ENCODE peak calls at places on chromosome 12, in six cellular contexts. A is kidney epithelial cell, K is fibroblast of the aortic adventitia, H is cardiac fibroblast, F is choroid plexus epithelial cell, C is cardiac muscle cell. D is an unnamed sample.

GRCh38 chr12:52003016-52003550 is 3.7 kb upstream of the TAMALIN start:
- DNase-seq in A (no peak), K (no peak), H (no peak), F (no peak), C (no peak), D (no peak)

GRCh38 chr12:6551496-6552139 is 4.2 kb downstream of the IFFO1 start:
- DNase-seq in A (no peak), K (peak), H (peak), F (peak), C (no peak), D (peak)

GRCh38 chr12:102876883-102877282 is 40.2 kb downstream of the PAH start:
- DNase-seq in A (no peak), K (no peak), H (no peak), F (no peak), C (no peak), D (no peak)

GRCh38 chr12:23753627-23754358 is 195.7 kb downstream of the SOX5 start:
- DNase-seq in A (no peak), K (no peak), H (no peak), F (no peak), C (no peak), D (no peak)

GRCh38 chr12:124442772-124443445 is 124.5 kb downstream of the NCOR2 start:
- DNase-seq in A (no peak), K (peak), H (peak), F (no peak), C (no peak), D (peak)

GRCh38 chr12:130799051-130799450 is 40.0 kb downstream of the STX2 start:
- DNase-seq in A (no peak), K (no peak), H (peak), F (no peak), C (no peak), D (no peak)

GRCh38 chr12:16285586-16285985 is 8.1 kb upstream of the SLC15A5 start:
- DNase-seq in A (no peak), K (peak), H (peak), F (no peak), C (no peak), D (no peak)

GRCh38 chr12:82671673-82672195 is 15.0 kb upstream of the TMTC2 start:
- DNase-seq in A (no peak), K (no peak), H (no peak), F (no peak), C (no peak), D (no peak)

GRCh38 chr12:550473-551260 is 90.9 kb downstream of the B4GALNT3 start:
- DNase-seq in A (no peak), K (no peak), H (no peak), F (no peak), C (no peak), D (no peak)

GRCh38 chr12:91506461-91506860 is 323.8 kb upstream of the DCN start:
- DNase-seq in A (no peak), K (peak), H (no peak), F (no peak), C (no peak), D (no peak)

GRCh38 chr12:123983822-123984485 is 10.9 kb downstream of the ZNF664 start:
- DNase-seq in A (no peak), K (peak), H (peak), F (peak), C (peak), D (peak)

GRCh38 chr12:59459966-59460365 is 135.9 kb upstream of the SLC16A7 start:
- DNase-seq in A (no peak), K (peak), H (peak), F (peak), C (no peak), D (peak)

GRCh38 chr12:98213556-98213955 is 301.8 kb upstream of the TMPO start:
- DNase-seq in A (no peak), K (no peak), H (no peak), F (no peak), C (no peak), D (no peak)

GRCh38 chr12:94749890-94750289 is 99.5 kb upstream of the TMCC3 start:
- DNase-seq in A (no peak), K (no peak), H (no peak), F (no peak), C (no peak), D (no peak)

GRCh38 chr12:56581418-56582145 is 48.5 kb downstream of the BAZ2A start:
- DNase-seq in A (no peak), K (no peak), H (peak), F (peak), C (no peak), D (no peak)

GRCh38 chr12:90250766-90251165 is 542.1 kb upstream of the ATP2B1 start:
- DNase-seq in A (no peak), K (peak), H (peak), F (peak), C (no peak), D (peak)

GRCh38 chr12:51900323-51900889 is 6.9 kb upstream of the ACVRL1 start:
- DNase-seq in A (no peak), K (no peak), H (no peak), F (no peak), C (no peak), D (no peak)

GRCh38 chr12:12010277-12011031 is 60.3 kb upstream of the BCL2L14 start:
- DNase-seq in A (peak), K (peak), H (peak), F (peak), C (no peak), D (peak)

GRCh38 chr12:1933342-1933992 is 15.0 kb upstream of the CACNA2D4 start:
- DNase-seq in A (no peak), K (peak), H (no peak), F (peak), C (no peak), D (no peak)
- TF ChIP-seq CTCF in A (no peak), K (no peak), H (no peak), F (no peak), C (no peak), D (no peak)

DNA sequence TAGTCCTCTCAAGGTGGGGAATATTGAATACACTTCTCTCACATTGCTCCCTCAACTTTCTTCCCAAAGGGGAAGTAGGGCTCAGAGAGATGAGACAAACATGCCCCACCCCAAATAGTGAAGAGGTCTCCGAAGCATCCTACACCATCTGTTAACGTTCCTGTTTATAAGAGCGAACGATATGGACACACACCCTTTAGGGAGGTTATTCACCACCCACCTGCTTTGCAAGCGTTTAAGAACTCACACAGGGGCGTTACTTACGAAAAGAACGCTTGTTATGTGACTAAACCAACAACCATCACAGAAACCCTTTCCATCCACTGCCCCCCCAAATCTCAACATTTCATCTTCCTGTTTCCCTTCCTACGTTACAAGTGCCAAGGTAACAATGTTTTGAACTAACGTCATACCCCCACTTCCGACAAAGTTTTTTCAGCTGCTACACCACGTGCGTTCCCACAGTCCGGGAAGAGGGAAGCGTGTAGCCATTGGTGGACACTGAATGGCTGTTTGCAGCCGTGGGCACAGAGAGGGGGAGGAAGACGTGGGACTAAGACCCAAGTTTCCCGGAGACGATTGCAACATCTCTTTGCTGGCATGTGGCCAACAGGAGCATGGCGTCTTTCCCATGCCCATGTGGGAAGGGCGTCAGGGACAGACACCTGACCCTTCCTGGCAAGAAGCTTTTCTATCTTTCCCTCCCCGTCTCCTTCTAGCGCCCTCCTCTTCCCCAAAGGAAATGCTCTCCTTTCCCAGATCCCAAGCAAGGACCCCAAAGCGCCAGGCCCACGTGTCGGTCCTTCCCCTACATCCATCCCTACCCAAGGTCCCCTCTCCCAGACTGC is 1.2 kb downstream of the YBX3 start:
- DNase-seq in A (peak), K (peak), H (peak), F (peak), C (peak), D (peak)
- H3K4me3 ChIP-seq in A (peak), K (peak), H (peak), F (peak), C (peak), D (peak)

GRCh38 chr12:54522213-54522612 is 24.7 kb downstream of the NCKAP1L start:
- DNase-seq in A (no peak), K (no peak), H (peak), F (peak), C (no peak), D (peak)
- TF ChIP-seq CTCF in A (no peak), K (no peak), H (no peak), F (no peak), C (no peak), D (no peak)

GRCh38 chr12:101619868-101620761 is 25.3 kb downstream of the MYBPC1 start:
- DNase-seq in A (no peak), K (no peak), H (no peak), F (peak), C (no peak), D (no peak)

GRCh38 chr12:101612162-101612916 is 17.6 kb downstream of the MYBPC1 start:
- DNase-seq in A (no peak), K (no peak), H (no peak), F (peak), C (no peak), D (no peak)

GRCh38 chr12:101619026-101619827 is 24.5 kb downstream of the MYBPC1 start:
- DNase-seq in A (no peak), K (no peak), H (no peak), F (peak), C (no peak), D (no peak)

GRCh38 chr12:101620762-101621133 is 26.0 kb downstream of the MYBPC1 start:
- DNase-seq in A (no peak), K (no peak), H (no peak), F (no peak), C (no peak), D (no peak)

GRCh38 chr12:101616027-101616494 is 21.3 kb downstream of the MYBPC1 start:
- DNase-seq in A (no peak), K (no peak), H (peak), F (peak), C (no peak), D (no peak)
- H3K4me3 ChIP-seq in A (no peak), K (no peak), H (no peak), F (peak), C (no peak), D (no peak)

GRCh38 chr12:115468087-115468510 is 784.1 kb upstream of the TBX3 start:
- DNase-seq in A (no peak), K (peak), H (peak), F (peak), C (no peak), D (no peak)

GRCh38 chr12:115470526-115470925 is 786.6 kb upstream of the TBX3 start:
- DNase-seq in A (no peak), K (no peak), H (no peak), F (no peak), C (no peak), D (no peak)

GRCh38 chr12:115472852-115473251 is 788.9 kb upstream of the TBX3 start:
- DNase-seq in A (no peak), K (no peak), H (no peak), F (no peak), C (no peak), D (no peak)

GRCh38 chr12:115473257-115473956 is 789.4 kb upstream of the TBX3 start:
- DNase-seq in A (no peak), K (no peak), H (no peak), F (no peak), C (no peak), D (no peak)

GRCh38 chr12:115470977-115471376 is 787.0 kb upstream of the TBX3 start:
- DNase-seq in A (no peak), K (no peak), H (no peak), F (no peak), C (no peak), D (no peak)
- TF ChIP-seq CTCF in A (no peak), K (no peak), H (no peak), F (no peak), C (no peak), D (no peak)

GRCh38 chr12:79023261-79023660 is 158.7 kb downstream of the SYT1 start:
- DNase-seq in A (no peak), K (peak), H (peak), F (peak), C (no peak), D (no peak)

GRCh38 chr12:79020106-79020505 is 155.5 kb downstream of the SYT1 start:
- DNase-seq in A (no peak), K (peak), H (peak), F (peak), C (no peak), D (no peak)

GRCh38 chr12:79021021-79021420 is 156.4 kb downstream of the SYT1 start:
- DNase-seq in A (no peak), K (no peak), H (no peak), F (no peak), C (no peak), D (no peak)

GRCh38 chr12:79016181-79016580 is 151.6 kb downstream of the SYT1 start:
- DNase-seq in A (no peak), K (no peak), H (no peak), F (peak), C (no peak), D (no peak)

GRCh38 chr12:79019672-79020071 is 155.1 kb downstream of the SYT1 start:
- DNase-seq in A (no peak), K (no peak), H (no peak), F (no peak), C (no peak), D (no peak)
- H3K4me3 ChIP-seq in A (no peak), K (no peak), H (no peak), F (no peak), C (no peak), D (no peak)

GRCh38 chr12:114777052-114777451 is 93.1 kb upstream of the TBX3 start:
- DNase-seq in A (no peak), K (peak), H (peak), F (peak), C (no peak), D (peak)
- TF ChIP-seq CTCF in A (no peak), K (no peak), H (no peak), F (no peak), C (no peak), D (no peak)

GRCh38 chr12:88707800-88708199 is 127.5 kb upstream of the KITLG start:
- DNase-seq in A (no peak), K (no peak), H (no peak), F (no peak), C (no peak), D (no peak)

GRCh38 chr12:88703790-88704189 is 123.5 kb upstream of the KITLG start:
- DNase-seq in A (no peak), K (peak), H (peak), F (peak), C (no peak), D (no peak)

DNA sequence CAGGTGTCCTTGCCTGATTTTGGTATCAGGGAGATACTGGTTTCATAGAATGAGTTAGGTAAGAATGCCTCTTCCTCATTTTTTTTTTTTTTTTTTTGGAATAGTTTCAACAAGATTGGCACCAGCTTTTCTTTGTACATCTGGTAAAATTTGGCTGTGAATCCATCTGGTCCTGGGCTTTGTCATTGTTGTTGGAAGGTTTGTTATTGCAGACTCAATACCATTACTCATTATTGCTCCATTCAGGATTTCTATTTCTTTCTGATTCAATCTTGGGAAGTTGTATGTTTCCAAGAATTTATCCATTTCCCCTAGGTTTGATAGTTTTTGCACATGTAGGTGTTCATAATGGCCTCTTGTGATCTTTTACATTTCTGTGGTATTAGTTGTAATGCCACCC is 126.0 kb upstream of the KITLG start:
- DNase-seq in A (no peak), K (peak), H (peak), F (no peak), C (no peak), D (peak)
- H3K4me3 ChIP-seq in A (no peak), K (no peak), H (no peak), F (no peak), C (no peak), D (no peak)

DNA sequence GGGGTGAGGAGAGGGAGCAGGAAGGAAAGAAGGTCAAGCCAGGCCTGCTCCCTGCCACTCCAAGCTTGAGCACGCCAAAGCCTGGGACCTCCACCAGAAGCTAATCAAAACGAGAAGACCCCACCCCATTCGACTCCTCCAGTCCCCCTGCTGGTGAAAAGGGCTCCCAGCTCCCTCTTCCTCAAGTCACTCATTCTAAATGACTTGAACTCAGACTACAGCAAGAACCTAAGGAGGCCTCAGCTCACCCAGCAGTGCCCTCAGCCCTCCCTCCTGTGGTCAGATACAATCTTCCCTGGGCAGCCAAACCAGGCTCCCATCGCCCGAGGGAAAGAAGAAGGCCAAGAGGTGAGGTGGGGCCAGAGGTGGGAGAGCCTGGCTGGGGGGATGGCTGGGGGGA is 17.4 kb downstream of the HDAC7 start:
- DNase-seq in A (no peak), K (no peak), H (no peak), F (no peak), C (no peak), D (no peak)
- TF ChIP-seq CTCF in A (peak), K (peak), H (peak), F (peak), C (peak), D (peak)

DNA sequence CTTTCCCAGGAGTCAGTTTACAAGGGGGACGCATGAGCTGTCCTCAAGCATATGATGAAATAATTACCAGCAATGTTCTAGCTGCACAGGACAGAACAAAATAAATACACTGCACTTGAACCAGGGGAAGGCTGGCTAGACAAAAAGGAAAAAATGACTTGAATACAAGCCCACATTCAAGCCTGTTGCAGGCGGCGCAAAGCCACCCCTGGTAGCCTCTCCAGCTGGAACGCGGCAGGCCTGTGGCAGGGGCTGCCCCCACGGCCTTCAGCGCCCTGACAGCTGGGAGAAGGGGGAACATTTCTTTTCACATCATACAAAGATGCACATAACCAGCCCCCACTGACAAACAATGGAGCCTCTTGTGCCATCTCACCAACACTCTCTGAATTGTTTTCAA is 57.1 kb downstream of the TRAFD1 start:
- DNase-seq in A (no peak), K (no peak), H (no peak), F (peak), C (no peak), D (peak)
- H3K4me3 ChIP-seq in A (no peak), K (no peak), H (no peak), F (no peak), C (no peak), D (no peak)

D was measured in AG10803.